ENCODE peak calls at places on chromosomes 12 and 14, in five cellular contexts. W, D, I, Q and N are unnamed samples.

GRCh38 chr12:107891967-107892366 is 117.5 kb downstream of the ASCL4 start:
- DNase-seq in W (peak), D (no peak), I (no peak), Q (peak), N (peak)

GRCh38 chr12:53298154-53298553 is 1.3 kb upstream of the MYG1 start:
- DNase-seq in W (no peak), D (no peak), I (no peak), Q (peak), N (no peak)

GRCh38 chr12:22443379-22444316 is 100.7 kb downstream of the C2CD5 start:
- DNase-seq in W (peak), D (peak), I (peak), Q (peak), N (peak)

GRCh38 chr14:80278293-80279037 is 67.2 kb upstream of the DIO2 start:
- DNase-seq in W (no peak), D (no peak), I (no peak), Q (peak), N (no peak)

GRCh38 chr14:71130491-71131179 is 223.4 kb downstream of the PCNX1 start:
- DNase-seq in W (no peak), D (peak), I (no peak), Q (peak), N (no peak)

GRCh38 chr14:61563162-61563511 is 132.2 kb upstream of the HIF1A start:
- DNase-seq in W (no peak), D (no peak), I (no peak), Q (no peak), N (no peak)

GRCh38 chr14:81416981-81417380 is 16.9 kb upstream of the STON2 start:
- DNase-seq in W (no peak), D (no peak), I (no peak), Q (no peak), N (no peak)

GRCh38 chr12:31119531-31120211 is 46.0 kb downstream of the DDX11 start:
- DNase-seq in W (no peak), D (no peak), I (no peak), Q (no peak), N (no peak)

GRCh38 chr12:106133136-106134087 is 5.3 kb downstream of the NUAK1 start:
- DNase-seq in W (no peak), D (peak), I (no peak), Q (peak), N (no peak)

GRCh38 chr12:111322336-111323250 is 46.3 kb downstream of the PHETA1 start:
- DNase-seq in W (no peak), D (no peak), I (no peak), Q (no peak), N (no peak)

GRCh38 chr12:124715121-124715990 is 147.9 kb upstream of the NCOR2 start:
- DNase-seq in W (no peak), D (peak), I (no peak), Q (peak), N (no peak)

GRCh38 chr14:104086661-104087461 is 1.4 kb downstream of the ASPG start:
- DNase-seq in W (peak), D (no peak), I (no peak), Q (no peak), N (no peak)

GRCh38 chr12:89208661-89209096 is 143.6 kb downstream of the DUSP6 start:
- DNase-seq in W (no peak), D (no peak), I (no peak), Q (peak), N (no peak)

GRCh38 chr12:61412209-61412608 is 848.0 kb upstream of the USP15 start:
- DNase-seq in W (no peak), D (no peak), I (no peak), Q (no peak), N (peak)

GRCh38 chr14:85342858-85343607 is 186.9 kb upstream of the FLRT2 start:
- DNase-seq in W (no peak), D (no peak), I (no peak), Q (peak), N (no peak)

GRCh38 chr12:57133013-57133569 is 4.8 kb downstream of the LRP1 start:
- DNase-seq in W (no peak), D (no peak), I (no peak), Q (peak), N (no peak)

GRCh38 chr12:116713529-116713928 is 24.3 kb downstream of the SPRING1 start:
- DNase-seq in W (no peak), D (no peak), I (no peak), Q (no peak), N (no peak)

GRCh38 chr12:115132145-115132544 is 448.2 kb upstream of the TBX3 start:
- DNase-seq in W (no peak), D (no peak), I (no peak), Q (no peak), N (no peak)

GRCh38 chr12:90964616-90965015 is 9.6 kb upstream of the CCER1 start:
- DNase-seq in W (no peak), D (no peak), I (no peak), Q (no peak), N (no peak)

GRCh38 chr12:15899282-15899870 is 11.8 kb upstream of the DERA start:
- DNase-seq in W (peak), D (peak), I (no peak), Q (peak), N (no peak)

GRCh38 chr14:101695659-101696058 is 65.8 kb upstream of the PPP2R5C start:
- DNase-seq in W (no peak), D (no peak), I (no peak), Q (no peak), N (no peak)

GRCh38 chr14:34682787-34683321 is 31.5 kb downstream of the CFL2 start:
- DNase-seq in W (no peak), D (no peak), I (no peak), Q (no peak), N (no peak)

GRCh38 chr12:103868215-103868614 is 27.2 kb upstream of the NT5DC3 start:
- DNase-seq in W (no peak), D (no peak), I (no peak), Q (no peak), N (no peak)

GRCh38 chr12:44155349-44155748 is 319.5 kb downstream of the TMEM117 start:
- DNase-seq in W (no peak), D (no peak), I (no peak), Q (no peak), N (no peak)

GRCh38 chr12:58252914-58253313 is 311.5 kb downstream of the ATP23 start:
- DNase-seq in W (no peak), D (no peak), I (no peak), Q (no peak), N (no peak)

GRCh38 chr14:61128382-61129167 is 147.5 kb downstream of the SLC38A6 start:
- DNase-seq in W (no peak), D (no peak), I (no peak), Q (no peak), N (no peak)

GRCh38 chr12:7064516-7064915 is 4.0 kb downstream of the C1S start:
- DNase-seq in W (no peak), D (no peak), I (no peak), Q (peak), N (no peak)
- H3K4me3 ChIP-seq in W (no peak), D (no peak), I (no peak), Q (no peak), N (no peak)

GRCh38 chr12:6178981-6179761 is 21.0 kb upstream of the CD9 start:
- DNase-seq in W (no peak), D (no peak), I (no peak), Q (no peak), N (no peak)
- TF ChIP-seq CTCF in W (no peak), D (no peak), I (no peak), Q (no peak), N (no peak)

DNA sequence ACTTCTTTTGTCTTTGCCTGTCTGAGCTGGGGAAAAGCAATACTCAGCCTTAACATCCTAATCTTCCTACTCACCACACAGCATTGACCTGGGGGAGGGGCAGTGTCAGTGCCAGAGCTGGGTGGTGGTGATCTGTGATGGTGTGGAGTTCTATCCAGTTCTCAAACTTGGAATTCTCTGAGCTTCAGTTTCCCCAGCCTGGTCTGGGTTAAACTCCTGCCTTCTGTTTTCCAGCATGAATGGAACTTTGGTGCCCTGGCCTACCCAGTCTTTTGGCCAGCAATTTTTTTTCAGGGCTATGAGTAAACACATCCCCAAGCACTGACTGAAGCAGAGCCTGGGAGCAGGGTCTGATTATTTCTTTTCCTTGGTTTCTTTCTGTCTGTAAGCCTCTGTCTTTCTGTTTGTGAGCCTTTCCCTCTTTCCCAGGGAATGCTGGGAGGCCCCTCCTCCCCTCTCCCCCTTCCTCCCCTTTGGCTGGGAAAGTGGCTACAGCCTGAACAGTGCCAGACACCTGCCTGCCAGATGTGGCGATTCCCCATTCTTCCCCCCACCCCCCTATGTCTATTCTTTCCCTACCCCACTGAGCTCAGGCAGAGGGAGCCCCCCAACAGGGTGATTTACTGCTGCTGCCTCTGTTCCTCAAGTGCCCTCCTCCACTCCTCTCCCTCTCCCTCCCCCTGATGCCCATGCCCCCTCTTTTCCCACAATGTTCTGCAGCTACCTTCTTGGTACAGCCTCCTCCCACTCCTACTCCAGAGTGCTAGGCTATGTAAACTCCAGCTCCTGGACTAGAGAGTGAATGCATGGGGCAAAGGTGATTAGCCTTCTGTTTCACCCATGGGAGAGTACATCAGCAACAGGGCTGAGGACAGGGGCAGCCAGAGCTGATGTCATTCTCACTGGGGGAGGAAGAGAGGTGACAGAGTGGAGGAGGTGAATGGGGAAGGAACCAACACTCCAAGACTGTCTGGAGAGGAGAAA is 11.1 kb downstream of the GPR84 start:
- DNase-seq in W (no peak), D (no peak), I (no peak), Q (peak), N (no peak)
- H3K4me3 ChIP-seq in W (no peak), D (no peak), I (no peak), Q (no peak), N (no peak)

GRCh38 chr14:93987376-93987775 is 9.7 kb upstream of the CCDC197 start:
- DNase-seq in W (no peak), D (no peak), I (no peak), Q (no peak), N (no peak)

GRCh38 chr14:93984070-93984469 is 7.7 kb upstream of the ASB2 start:
- DNase-seq in W (no peak), D (no peak), I (no peak), Q (no peak), N (no peak)

GRCh38 chr14:93982684-93983007 is 6.3 kb upstream of the ASB2 start:
- DNase-seq in W (no peak), D (no peak), I (no peak), Q (no peak), N (no peak)

GRCh38 chr14:93986972-93987371 is 10.1 kb upstream of the CCDC197 start:
- DNase-seq in W (no peak), D (no peak), I (no peak), Q (no peak), N (no peak)

DNA sequence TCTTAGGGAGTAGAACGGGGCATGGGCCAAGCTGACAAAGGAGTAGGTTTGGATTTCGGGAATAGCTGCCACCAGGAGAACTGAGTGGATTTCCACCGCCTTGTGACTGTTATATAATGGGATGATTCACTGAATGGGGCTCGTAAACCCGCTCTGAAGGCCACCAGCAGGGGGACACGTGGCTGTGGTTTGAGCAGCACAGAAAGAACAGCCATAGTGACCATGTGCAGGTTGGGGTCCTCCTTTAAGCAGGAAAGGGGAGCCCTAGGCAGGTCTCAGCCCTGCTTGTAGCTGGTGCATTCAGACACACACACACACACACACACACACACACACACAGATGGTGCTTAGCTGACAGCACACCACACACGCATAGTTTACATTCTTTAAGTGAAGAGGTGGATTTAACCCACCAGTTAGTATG is 8.6 kb upstream of the ASB2 start:
- DNase-seq in W (peak), D (no peak), I (no peak), Q (peak), N (no peak)
- TF ChIP-seq CTCF in W (no peak), D (no peak), I (no peak), Q (peak), N (peak)

GRCh38 chr12:126667340-126667739 is 1599.6 kb upstream of the TMEM132C start:
- DNase-seq in W (no peak), D (no peak), I (no peak), Q (peak), N (no peak)

GRCh38 chr12:126668538-126668937 is 1598.4 kb upstream of the TMEM132C start:
- DNase-seq in W (no peak), D (peak), I (no peak), Q (peak), N (no peak)

GRCh38 chr12:126663304-126664094 is 1598.3 kb downstream of the AACS start:
- DNase-seq in W (no peak), D (no peak), I (no peak), Q (peak), N (peak)

GRCh38 chr12:126668961-126669360 is 1598.0 kb upstream of the TMEM132C start:
- DNase-seq in W (no peak), D (no peak), I (no peak), Q (peak), N (no peak)
- H3K4me3 ChIP-seq in W (no peak), D (no peak), I (no peak), Q (no peak), N (no peak)

DNA sequence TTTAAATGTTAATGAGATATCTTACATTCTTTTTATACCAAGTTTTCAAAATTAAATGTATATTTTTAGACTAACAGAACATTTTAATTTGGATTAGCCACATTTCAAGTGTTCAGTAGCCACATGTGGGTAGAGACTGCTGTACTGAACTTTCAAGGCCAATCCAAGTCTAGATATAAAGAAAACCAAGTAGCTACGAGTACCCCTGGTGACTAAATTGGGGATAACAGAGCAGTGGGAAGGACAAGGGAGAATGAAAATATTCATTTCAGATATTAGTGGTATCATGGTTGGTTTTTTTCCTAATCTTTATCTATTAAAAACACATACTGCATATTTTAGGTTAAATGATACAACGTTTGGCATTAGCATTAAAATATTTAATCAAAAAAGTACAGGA is 69.4 kb upstream of the RHOJ start:
- DNase-seq in W (no peak), D (no peak), I (no peak), Q (peak), N (no peak)
- TF ChIP-seq CTCF in W (no peak), D (peak), I (peak), Q (peak), N (peak)

DNA sequence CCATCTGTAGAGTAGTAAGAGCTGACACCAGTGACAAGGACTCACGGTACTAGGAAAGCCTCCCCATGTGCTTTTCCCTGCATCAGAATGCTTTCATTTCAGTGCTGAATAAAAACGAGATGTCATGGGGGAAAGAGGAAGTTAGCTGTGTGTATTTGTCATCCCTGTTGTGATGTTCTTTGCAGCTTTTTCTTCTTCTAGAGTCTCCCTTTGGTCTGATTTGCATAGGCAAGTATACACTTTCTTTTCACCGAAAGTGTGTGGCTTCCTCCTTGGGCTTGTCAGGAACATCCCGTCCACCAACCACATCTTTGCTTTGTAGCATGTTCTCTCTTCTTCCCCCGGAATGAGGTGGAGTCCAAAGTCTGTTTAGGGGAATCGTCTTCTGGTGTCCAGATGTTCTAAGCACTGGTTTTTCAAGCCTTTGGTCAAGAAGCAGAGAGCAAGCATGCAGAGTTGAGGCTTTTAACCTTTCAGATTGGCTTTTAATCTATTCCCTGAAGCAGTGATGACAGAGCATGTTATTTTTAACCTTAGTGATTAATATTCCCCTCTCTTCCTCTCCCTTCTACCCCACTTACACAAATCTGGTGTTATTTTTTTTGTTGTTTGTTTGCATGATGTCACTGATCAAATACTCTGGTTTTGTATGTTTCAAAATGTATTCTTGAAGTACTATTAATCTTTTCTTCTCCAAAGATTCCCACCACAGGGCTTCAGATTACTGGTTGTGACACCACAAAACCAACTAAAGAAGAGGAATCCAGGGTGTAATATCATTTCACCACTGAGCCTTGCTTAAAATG is 163.4 kb downstream of the SAMD4A start:
- DNase-seq in W (no peak), D (peak), I (no peak), Q (peak), N (no peak)
- H3K4me3 ChIP-seq in W (no peak), D (no peak), I (no peak), Q (peak), N (no peak)